ENCODE peak calls at places on chromosomes 5 and 9, in eight cellular contexts. R is left ventricle myocardium inferior; K is CD8-positive, alpha-beta T cell; J is cardiac muscle cell; C is H9; W is tibial nerve; Y is heart right ventricle; M is effector memory CD4-positive, alpha-beta T cell. S is an unnamed sample. For H3K4me1, the result is how much of the 10 kb centered on the place peaks cover.

GRCh38 chr5:132033122-132033521 is 21.7 kb upstream of the ACSL6 start:
- DNase-seq in M (no peak), Y (no peak), C (no peak), R (no peak), K (no peak), W (no peak), J (no peak), S (no peak)

GRCh38 chr5:103102234-103102633 is 17.7 kb downstream of the GIN1 start:
- DNase-seq in M (no peak), K (no peak), W (no peak), Y (no peak), C (no peak), J (no peak), R (no peak), S (no peak)

GRCh38 chr5:142108432-142109355 is at the start of gene NDFIP1:
- DNase-seq in K (peak), Y (peak), M (peak), R (peak), W (peak), C (peak), J (peak), S (peak)

GRCh38 chr5:72036951-72037350 is 70.3 kb upstream of the MAP1B start:
- DNase-seq in W (no peak), R (no peak), C (peak), K (no peak), M (no peak), Y (no peak), J (peak), S (no peak)

GRCh38 chr5:56757077-56757476 is 58.3 kb upstream of the MAP3K1 start:
- DNase-seq in R (no peak), C (no peak), K (no peak), Y (no peak), J (no peak), M (no peak), W (no peak), S (no peak)

GRCh38 chr5:172841-173251 is 18.4 kb upstream of the LRRC14B start:
- DNase-seq in M (no peak), W (no peak), K (no peak), C (no peak), Y (no peak), R (no peak), J (no peak), S (no peak)

GRCh38 chr5:175472378-175472777 is 6.0 kb upstream of the SFXN1 start:
- DNase-seq in K (no peak), W (no peak), M (no peak), J (no peak), R (no peak), Y (no peak), C (no peak), S (no peak)

GRCh38 chr5:136080483-136081180 is 51.8 kb downstream of the TGFBI start:
- DNase-seq in M (peak), J (peak), K (peak), Y (peak), R (peak), W (peak), C (peak), S (peak)

GRCh38 chr5:131589510-131590348 is 45.3 kb downstream of the RAPGEF6 start:
- DNase-seq in R (no peak), Y (no peak), K (no peak), J (peak), W (no peak), M (no peak), C (peak), S (no peak)

GRCh38 chr5:137960141-137960540 is 70.9 kb downstream of the PKD2L2 start:
- DNase-seq in M (no peak), C (no peak), R (no peak), K (no peak), Y (no peak), J (no peak), W (no peak), S (no peak)

GRCh38 chr9:38318755-38319495 is 73.6 kb upstream of the ALDH1B1 start:
- DNase-seq in Y (no peak), C (no peak), W (no peak), K (no peak), R (no peak), J (peak), M (no peak), S (no peak)

GRCh38 chr5:431711-432050 is 11.3 kb upstream of the EXOC3 start:
- DNase-seq in J (no peak), K (no peak), C (no peak), Y (no peak), W (no peak), R (no peak), M (no peak), S (no peak)

GRCh38 chr9:12774861-12775367 is at the start of gene LURAP1L:
- DNase-seq in M (no peak), Y (no peak), C (peak), K (no peak), J (peak), R (peak), W (no peak), S (no peak)

GRCh38 chr5:168270446-168270845 is 21.0 kb upstream of the WWC1 start:
- DNase-seq in C (no peak), R (no peak), M (no peak), J (no peak), W (no peak), K (no peak), Y (no peak), S (no peak)

GRCh38 chr5:116686438-116686837 is 111.8 kb upstream of the SEMA6A start:
- DNase-seq in M (no peak), Y (no peak), K (no peak), J (no peak), R (no peak), W (no peak), C (no peak), S (no peak)

GRCh38 chr9:92609142-92609500 is 60.8 kb downstream of the IPPK start:
- DNase-seq in M (no peak), J (peak), K (no peak), C (no peak), R (no peak), Y (no peak), W (no peak), S (no peak)

GRCh38 chr5:119330367-119331183 is 25.2 kb upstream of the TNFAIP8 start:
- DNase-seq in M (peak), Y (no peak), K (no peak), W (no peak), J (no peak), R (no peak), C (no peak), S (no peak)

GRCh38 chr9:87883990-87884389 is 1.3 kb downstream of the SPATA31E1 start:
- DNase-seq in C (peak), R (no peak), Y (no peak), K (no peak), W (no peak), M (no peak), J (no peak), S (no peak)
- H3K4me1 ChIP-seq in C (under half), R (under half), Y (under half), K (under half), W (under half), M (under half), J (under half), S (under half)

GRCh38 chr9:121220996-121221671 is 19.5 kb upstream of the RAB14 start:
- DNase-seq in R (no peak), K (no peak), J (no peak), C (peak), Y (no peak), W (no peak), M (no peak), S (no peak)
- H3K27ac ChIP-seq in R (no peak), K (no peak), J (no peak), C (no peak), Y (no peak), W (no peak), M (no peak), S (no peak)

GRCh38 chr5:172423379-172424110 is 30.8 kb downstream of the SH3PXD2B start:
- DNase-seq in J (no peak), M (no peak), K (no peak), Y (no peak), R (no peak), C (no peak), W (no peak), S (no peak)
- H3K4me1 ChIP-seq in J (under half), M (under half), K (under half), Y (half or more), R (under half), C (under half), W (half or more), S (half or more)

DNA sequence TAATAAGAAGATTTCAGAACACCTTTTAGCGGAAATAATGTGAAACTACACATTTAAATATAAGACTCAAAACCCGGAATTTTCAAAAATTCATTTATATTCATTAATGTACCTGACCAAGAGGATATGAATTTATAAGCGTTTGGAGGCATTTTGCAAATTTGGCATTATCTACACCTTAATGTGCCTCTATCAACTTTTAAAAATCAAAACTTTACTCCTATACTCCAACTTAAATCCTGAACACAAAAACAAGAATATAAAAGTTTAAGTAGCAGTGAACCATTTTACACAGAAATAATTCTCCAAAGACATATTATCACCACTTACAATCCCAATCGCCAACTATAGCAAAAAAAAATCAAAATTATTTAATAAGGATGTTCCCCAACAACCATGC is 3.9 kb downstream of the ZNF608 start:
- DNase-seq in K (no peak), W (no peak), Y (no peak), J (no peak), M (no peak), C (no peak), R (no peak), S (no peak)
- H3K27ac ChIP-seq in K (no peak), W (no peak), Y (peak), J (peak), M (no peak), C (no peak), R (peak), S (peak)

DNA sequence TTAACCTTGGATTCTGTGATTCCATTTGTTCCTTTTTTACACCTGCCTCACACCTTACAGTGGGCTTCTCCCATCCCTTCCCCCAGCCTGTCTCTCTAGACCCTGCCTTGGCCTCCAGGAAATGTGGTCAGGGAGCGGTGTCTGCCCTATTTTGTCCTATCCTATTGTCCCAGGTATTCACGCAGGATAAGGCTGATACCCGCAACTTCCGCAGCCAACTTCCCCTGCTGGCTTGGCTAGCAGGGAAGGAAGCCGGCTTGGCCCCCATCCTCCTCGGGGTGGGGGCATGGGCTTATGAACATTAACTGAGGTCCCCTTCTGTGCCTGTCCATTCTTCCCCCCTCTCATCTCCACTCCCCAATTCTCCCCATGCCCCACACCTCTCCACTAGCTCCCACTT is 3.5 kb downstream of the CSF1R start:
- DNase-seq in J (no peak), R (no peak), W (no peak), K (no peak), C (no peak), Y (no peak), M (no peak), S (no peak)
- H3K4me1 ChIP-seq in J (under half), R (under half), W (under half), K (under half), C (under half), Y (under half), M (under half), S (under half)

GRCh38 chr5:149790276-149790675 is 60.2 kb downstream of the PPARGC1B start:
- DNase-seq in C (no peak), J (no peak), K (no peak), R (no peak), M (no peak), Y (no peak), W (no peak), S (no peak)
- H3K27ac ChIP-seq in C (no peak), J (no peak), K (no peak), R (peak), M (no peak), Y (peak), W (no peak), S (peak)

GRCh38 chr9:35684921-35685320 is 4.8 kb downstream of the TPM2 start:
- DNase-seq in R (no peak), Y (no peak), W (no peak), K (no peak), J (no peak), M (no peak), C (no peak), S (no peak)
- H3K4me1 ChIP-seq in R (half or more), Y (under half), W (under half), K (under half), J (under half), M (under half), C (under half), S (under half)

S was measured in esophagus squamous epithelium.